ENCODE peak calls at places on chromosomes 6 and 20, in eight cellular contexts. T is CD8-positive, alpha-beta T cell; V is aorta; J is PC-9; E is left lung; H is fibroblast of lung; Q is small intestine; B is GM23338. G is an unnamed sample. For H3K4me1, the result is how much of the 10 kb centered on the place peaks cover.

GRCh38 chr20:9031951-9032350 is 36.9 kb upstream of the PLCB4 start:
- DNase-seq in T (no peak), V (no peak), J (no peak), E (no peak), H (no peak), Q (no peak), B (no peak), G (no peak)

GRCh38 chr20:58135441-58136170 is 92.8 kb downstream of the ANKRD60 start:
- DNase-seq in T (no peak), V (peak), J (peak), E (no peak), H (peak), Q (no peak), B (no peak), G (peak)

GRCh38 chr6:103872219-103872618 is 987.5 kb downstream of the HACE1 start:
- DNase-seq in T (no peak), V (no peak), J (no peak), E (no peak), H (no peak), Q (no peak), B (no peak), G (no peak)

GRCh38 chr6:157535354-157536217 is 154.6 kb downstream of the ZDHHC14 start:
- DNase-seq in T (no peak), V (no peak), J (no peak), E (no peak), H (peak), Q (peak), B (no peak), G (no peak)

GRCh38 chr6:142819603-142820335 is 125.2 kb downstream of the HIVEP2 start:
- DNase-seq in T (peak), V (no peak), J (no peak), E (no peak), H (peak), Q (peak), B (no peak), G (peak)

GRCh38 chr6:13715444-13715883 is 3.8 kb upstream of the RANBP9 start:
- DNase-seq in T (no peak), V (no peak), J (no peak), E (no peak), H (no peak), Q (no peak), B (no peak), G (no peak)

GRCh38 chr6:27495386-27496135 is 22.7 kb upstream of the ZNF184 start:
- DNase-seq in T (no peak), V (peak), J (peak), E (no peak), H (peak), Q (no peak), B (peak), G (peak)

GRCh38 chr6:30612687-30613248 is 4.3 kb downstream of the PPP1R10 start:
- DNase-seq in T (no peak), V (no peak), J (no peak), E (no peak), H (peak), Q (no peak), B (no peak), G (no peak)

GRCh38 chr6:38750968-38751615 is 36.0 kb downstream of the DNAH8 start:
- DNase-seq in T (no peak), V (no peak), J (no peak), E (no peak), H (no peak), Q (no peak), B (no peak), G (no peak)

GRCh38 chr20:45965169-45966002 is 6.6 kb downstream of the ZNF335 start:
- DNase-seq in T (no peak), V (peak), J (no peak), E (no peak), H (no peak), Q (no peak), B (no peak), G (no peak)
- H3K4me3 ChIP-seq in T (no peak), V (no peak), J (no peak), E (no peak), H (no peak), Q (no peak), B (no peak), G (no peak)

DNA sequence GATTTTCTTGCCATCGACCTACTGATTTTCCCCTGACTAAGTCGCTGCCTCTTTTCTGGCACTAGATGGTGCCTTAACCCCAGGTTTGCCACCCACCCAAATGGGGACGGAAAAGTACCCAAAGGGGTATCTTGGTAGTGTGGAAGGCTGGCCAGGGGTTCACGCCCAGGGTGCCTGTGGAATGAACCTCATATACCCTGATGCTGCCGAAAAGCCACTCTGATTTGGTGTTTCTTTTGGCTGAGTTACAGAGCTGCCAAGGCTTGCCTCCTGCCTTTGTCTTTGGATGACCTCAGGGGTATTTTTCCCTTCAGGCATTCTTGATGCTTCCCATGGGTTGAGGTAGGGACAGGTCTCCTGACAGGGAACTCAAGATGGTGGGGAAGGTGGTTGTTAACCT is 78.1 kb downstream of the MAP3K7 start:
- DNase-seq in T (no peak), V (no peak), J (no peak), E (no peak), H (no peak), Q (no peak), B (peak), G (no peak)
- H3K4me1 ChIP-seq in T (under half), V (under half), J (under half), E (under half), H (under half), Q (under half), B (under half), G (under half)

DNA sequence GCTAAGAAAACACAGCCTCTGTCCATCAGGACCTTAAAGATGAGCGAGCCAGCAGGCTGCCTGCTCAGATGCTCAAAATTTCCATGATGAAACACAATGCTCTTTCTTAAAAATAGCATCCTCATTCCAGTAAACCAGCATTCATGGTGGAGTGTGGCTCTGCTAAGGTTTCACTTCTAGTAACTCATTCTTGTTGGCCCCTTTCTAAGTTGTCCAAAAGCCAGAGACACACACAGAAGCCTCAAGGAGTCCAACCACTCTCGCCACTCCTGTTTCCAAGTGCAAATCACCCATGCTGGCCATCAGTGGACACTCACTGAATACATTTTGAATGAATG is 35.8 kb downstream of the ATP9A start:
- DNase-seq in T (no peak), V (no peak), J (no peak), E (no peak), H (peak), Q (no peak), B (no peak), G (no peak)
- H3K4me3 ChIP-seq in T (no peak), V (no peak), J (no peak), E (no peak), H (no peak), Q (no peak), B (no peak), G (no peak)

GRCh38 chr20:1860446-1860845 is 34.8 kb upstream of the SIRPA start:
- DNase-seq in T (no peak), V (no peak), J (no peak), E (no peak), H (peak), Q (no peak), B (no peak), G (peak)
- H3K4me1 ChIP-seq in T (under half), V (under half), J (under half), E (under half), H (under half), Q (under half), B (under half), G (under half)

G was measured in SJSA1.